ENCODE peak calls at places on chromosomes 3 and 15, in seven cellular contexts. R is SK-N-SH, D is IMR-90, P is PC-9, K is A549, Q is HCT116, O is astrocyte. W is an unnamed sample. For H3K4me1, the result is how much of the 10 kb centered on the place peaks cover.

GRCh38 chr15:71434774-71435173 is 319.5 kb downstream of the THSD4 start:
- DNase-seq in R (no peak), Q (no peak), P (no peak), D (no peak), K (no peak), O (peak), W (no peak)

GRCh38 chr3:146747928-146748327 is 142.8 kb upstream of the PLSCR5 start:
- DNase-seq in K (no peak), R (no peak), D (peak), P (no peak), O (peak), Q (peak), W (no peak)

GRCh38 chr3:69500604-69501003 is 114.7 kb upstream of the FRMD4B start:
- DNase-seq in R (no peak), P (no peak), K (no peak), O (no peak), D (no peak), Q (no peak), W (no peak)

GRCh38 chr15:65821070-65821469 is 29.0 kb upstream of the DENND4A start:
- DNase-seq in K (no peak), O (no peak), D (no peak), Q (no peak), R (no peak), P (no peak), W (no peak)

GRCh38 chr15:89556413-89557262 is 18.6 kb upstream of the TICRR start:
- DNase-seq in Q (peak), R (peak), P (peak), O (peak), D (peak), K (peak), W (peak)

GRCh38 chr3:82103241-82103640 is 341.8 kb upstream of the GBE1 start:
- DNase-seq in K (no peak), D (no peak), R (no peak), O (no peak), Q (no peak), P (no peak), W (no peak)

GRCh38 chr3:25854214-25854613 is 64.3 kb downstream of the OXSM start:
- DNase-seq in D (peak), K (no peak), P (no peak), O (peak), R (no peak), Q (no peak), W (no peak)

GRCh38 chr3:12135029-12135634 is 23.6 kb downstream of the TIMP4 start:
- DNase-seq in R (peak), Q (peak), K (peak), O (peak), D (peak), P (peak), W (peak)

GRCh38 chr3:128707935-128708494 is 18.0 kb upstream of the RAB7A start:
- DNase-seq in Q (no peak), P (no peak), R (no peak), K (no peak), O (no peak), D (no peak), W (no peak)

DNA sequence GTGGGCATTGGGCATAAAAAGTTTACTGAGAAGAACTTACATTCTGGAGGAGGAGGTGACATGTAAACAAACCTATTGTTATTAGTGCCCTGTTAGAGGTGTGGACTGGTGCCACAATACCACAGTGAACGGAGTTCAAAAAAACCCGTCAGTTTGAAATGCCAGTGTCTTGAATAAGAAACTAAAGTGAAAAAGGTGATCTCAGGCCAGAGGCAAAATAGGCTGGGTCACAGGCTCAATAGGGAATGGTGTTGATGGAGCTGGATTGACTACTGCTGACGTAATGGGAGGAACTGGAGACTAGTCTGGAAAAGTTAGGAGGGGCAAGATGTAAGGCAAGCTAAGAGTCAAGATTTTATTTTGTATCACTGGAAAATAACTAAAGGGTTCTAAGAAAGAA is 1.6 kb upstream of the DCBLD2 start:
- DNase-seq in R (no peak), D (no peak), K (peak), O (peak), Q (peak), P (peak), W (no peak)
- H3K4me1 ChIP-seq in R (under half), D (under half), K (under half), O (under half), Q (half or more), P (under half), W (under half)

GRCh38 chr15:100373037-100373896 is 31.5 kb upstream of the ADAMTS17 start:
- DNase-seq in R (peak), Q (no peak), P (no peak), D (no peak), O (no peak), K (no peak), W (no peak)

GRCh38 chr15:100373942-100374341 is 32.2 kb upstream of the ADAMTS17 start:
- DNase-seq in K (no peak), Q (no peak), O (no peak), R (no peak), D (no peak), P (no peak), W (no peak)

GRCh38 chr15:100372695-100373036 is 30.9 kb upstream of the ADAMTS17 start:
- DNase-seq in O (no peak), Q (no peak), P (no peak), R (no peak), K (no peak), D (no peak), W (no peak)
- H3K4me2 ChIP-seq in O (peak), Q (no peak), P (no peak), R (no peak), K (no peak), D (no peak), W (no peak)

GRCh38 chr15:77112819-77113569 is 42.1 kb upstream of the TSPAN3 start:
- DNase-seq in P (no peak), K (no peak), D (no peak), O (no peak), Q (no peak), R (no peak), W (no peak)
- TF ChIP-seq CTCF in P (no peak), K (no peak), D (no peak), O (no peak), Q (no peak), R (no peak), W (no peak)

GRCh38 chr3:96831175-96831574 is 16.8 kb downstream of the EPHA6 start:
- DNase-seq in Q (no peak), K (no peak), D (no peak), O (no peak), P (no peak), R (no peak), W (no peak)

GRCh38 chr3:96833301-96833700 is 18.9 kb downstream of the EPHA6 start:
- DNase-seq in R (no peak), P (no peak), O (no peak), Q (no peak), D (no peak), K (no peak), W (no peak)

DNA sequence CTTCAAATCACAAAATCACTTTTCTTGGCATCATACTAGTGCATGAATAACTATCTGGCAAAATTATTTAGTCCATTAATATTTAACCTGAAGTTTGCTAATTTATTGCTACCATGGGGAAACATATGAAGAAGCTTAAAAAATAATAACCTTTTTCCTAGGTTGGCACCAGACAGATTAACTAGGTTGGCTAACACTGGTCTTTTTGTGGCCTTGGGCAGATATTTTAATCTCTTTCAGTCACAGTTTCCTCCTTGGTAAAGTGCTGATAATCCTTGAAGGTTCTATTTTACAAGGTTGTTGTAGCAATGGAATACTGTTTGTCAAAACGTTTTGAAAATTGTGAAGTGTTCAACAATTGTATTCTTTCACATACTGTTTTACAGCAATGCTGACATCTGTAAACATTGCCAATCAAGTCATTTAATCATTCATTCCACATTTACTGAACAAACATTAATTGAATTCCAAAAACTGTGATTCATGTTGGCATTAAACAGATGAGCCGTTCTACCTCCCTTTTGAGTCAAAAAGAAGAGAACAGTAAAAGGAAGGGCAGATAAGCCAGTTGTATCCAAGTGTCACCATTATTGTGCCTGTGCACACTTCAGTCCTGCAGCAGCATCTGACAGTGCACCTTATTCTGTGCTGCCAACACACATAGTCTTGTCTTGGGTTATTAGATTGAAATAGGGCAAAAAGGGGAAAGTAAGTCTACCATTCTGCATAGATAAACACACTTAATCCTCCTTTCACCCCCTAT is 21.9 kb downstream of the EPHA6 start:
- DNase-seq in R (no peak), K (no peak), D (no peak), Q (no peak), O (no peak), P (no peak), W (no peak)
- H3K4me1 ChIP-seq in R (under half), K (under half), D (under half), Q (under half), O (under half), P (under half), W (under half)

GRCh38 chr3:127135241-127136023 is 57.5 kb upstream of the PRR23E start:
- DNase-seq in R (peak), K (no peak), O (peak), Q (no peak), D (peak), P (no peak), W (no peak)

GRCh38 chr3:127136706-127137105 is 56.2 kb upstream of the PRR23E start:
- DNase-seq in D (no peak), O (no peak), Q (no peak), R (no peak), P (no peak), K (no peak), W (no peak)

GRCh38 chr3:127134887-127135240 is 58.1 kb upstream of the PRR23E start:
- DNase-seq in D (no peak), R (no peak), Q (no peak), P (no peak), O (no peak), K (no peak), W (no peak)

GRCh38 chr3:127137113-127137512 is 55.8 kb upstream of the PRR23E start:
- DNase-seq in Q (no peak), D (no peak), O (no peak), P (no peak), R (no peak), K (no peak), W (no peak)

DNA sequence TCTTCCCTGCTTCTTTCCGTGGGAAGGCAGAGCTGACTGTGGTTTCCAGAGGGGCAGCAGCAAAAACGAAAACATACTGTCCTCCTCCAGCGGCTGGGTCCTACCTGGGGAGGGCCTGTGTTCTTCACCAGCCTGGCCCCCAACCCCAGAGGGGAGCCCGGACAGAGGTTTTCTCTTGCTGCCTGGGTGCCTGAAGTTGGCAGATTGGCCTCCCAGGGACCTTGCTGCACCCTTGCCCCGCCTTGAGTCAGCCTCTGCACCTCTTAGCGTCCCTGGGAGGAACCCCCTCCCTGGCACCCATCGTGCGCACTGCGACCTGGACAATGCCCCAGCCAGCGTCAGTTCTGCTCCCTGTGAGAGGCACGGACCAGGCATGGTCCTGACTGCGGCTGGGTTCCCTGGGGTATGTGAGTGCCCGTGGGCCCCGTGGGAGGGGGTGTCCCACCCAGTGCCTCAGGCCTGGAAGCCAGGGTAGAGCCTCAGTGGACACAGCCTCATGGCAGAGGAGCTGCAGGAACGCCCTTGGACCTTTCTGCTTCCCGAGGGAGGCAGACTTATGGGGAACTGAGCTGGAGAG is 56.8 kb upstream of the PRR23E start:
- DNase-seq in P (no peak), Q (no peak), K (no peak), O (no peak), R (no peak), D (no peak), W (no peak)
- H3K4me2 ChIP-seq in P (no peak), Q (no peak), K (peak), O (no peak), R (peak), D (no peak), W (no peak)